ENCODE peak calls at places on chromosome 18, in four cellular contexts. One of them, this sample, is unnamed.

GRCh38 chr18:38940863-38941531 is 1375.4 kb upstream of the CELF4 start:
- DNase-seq in A673: peak; percentile 61
- DNase-seq in ELF-1: peak; percentile 56
- DNase-seq in stimulated activated CD4-positive, alpha-beta T cell treated with anti-CD3 and anti-CD28 coated beads, Interleukin-12 subunit alpha, Interleukin-12 subunit beta, amount 100 ng/mL, for 48 hours: peak; percentile 50
- DNase-seq in this sample: no peak

GRCh38 chr18:44793186-44793585 is 112.5 kb downstream of the SETBP1 start:
- DNase-seq in A673: no peak
- DNase-seq in ELF-1: no peak
- DNase-seq in stimulated activated CD4-positive, alpha-beta T cell treated with anti-CD3 and anti-CD28 coated beads, Interleukin-12 subunit alpha, Interleukin-12 subunit beta, amount 100 ng/mL, for 48 hours: no peak
- DNase-seq in this sample: no peak

GRCh38 chr18:12711446-12711845 is 8.6 kb downstream of the PSMG2 start:
- DNase-seq in A673: no peak
- DNase-seq in ELF-1: no peak
- DNase-seq in stimulated activated CD4-positive, alpha-beta T cell treated with anti-CD3 and anti-CD28 coated beads, Interleukin-12 subunit alpha, Interleukin-12 subunit beta, amount 100 ng/mL, for 48 hours: no peak
- DNase-seq in this sample: no peak

GRCh38 chr18:24015897-24016631 is 1.5 kb downstream of the TTC39C start:
- DNase-seq in A673: no peak
- DNase-seq in ELF-1: peak; percentile 10
- DNase-seq in stimulated activated CD4-positive, alpha-beta T cell treated with anti-CD3 and anti-CD28 coated beads, Interleukin-12 subunit alpha, Interleukin-12 subunit beta, amount 100 ng/mL, for 48 hours: no peak
- DNase-seq in this sample: no peak

GRCh38 chr18:35162995-35163394 is 77.8 kb upstream of the ZNF397 start:
- DNase-seq in A673: no peak
- DNase-seq in ELF-1: no peak
- DNase-seq in stimulated activated CD4-positive, alpha-beta T cell treated with anti-CD3 and anti-CD28 coated beads, Interleukin-12 subunit alpha, Interleukin-12 subunit beta, amount 100 ng/mL, for 48 hours: no peak
- DNase-seq in this sample: no peak

GRCh38 chr18:24016643-24017042 is 2.1 kb downstream of the TTC39C start:
- DNase-seq in A673: no peak
- DNase-seq in ELF-1: no peak
- DNase-seq in stimulated activated CD4-positive, alpha-beta T cell treated with anti-CD3 and anti-CD28 coated beads, Interleukin-12 subunit alpha, Interleukin-12 subunit beta, amount 100 ng/mL, for 48 hours: no peak
- DNase-seq in this sample: no peak

GRCh38 chr18:9989481-9989880 is 75.7 kb downstream of the VAPA start:
- DNase-seq in A673: no peak
- DNase-seq in ELF-1: no peak
- DNase-seq in stimulated activated CD4-positive, alpha-beta T cell treated with anti-CD3 and anti-CD28 coated beads, Interleukin-12 subunit alpha, Interleukin-12 subunit beta, amount 100 ng/mL, for 48 hours: no peak
- DNase-seq in this sample: no peak

GRCh38 chr18:50578651-50579050 is 18.8 kb downstream of the MAPK4 start:
- DNase-seq in A673: no peak
- DNase-seq in ELF-1: no peak
- DNase-seq in stimulated activated CD4-positive, alpha-beta T cell treated with anti-CD3 and anti-CD28 coated beads, Interleukin-12 subunit alpha, Interleukin-12 subunit beta, amount 100 ng/mL, for 48 hours: no peak
- DNase-seq in this sample: no peak

GRCh38 chr18:26206488-26206887 is 19.8 kb upstream of the TAF4B start:
- DNase-seq in A673: no peak
- DNase-seq in ELF-1: no peak
- DNase-seq in stimulated activated CD4-positive, alpha-beta T cell treated with anti-CD3 and anti-CD28 coated beads, Interleukin-12 subunit alpha, Interleukin-12 subunit beta, amount 100 ng/mL, for 48 hours: no peak
- DNase-seq in this sample: no peak

GRCh38 chr18:6284300-6284699 is 130.4 kb downstream of the L3MBTL4 start:
- DNase-seq in A673: no peak
- DNase-seq in ELF-1: no peak
- DNase-seq in stimulated activated CD4-positive, alpha-beta T cell treated with anti-CD3 and anti-CD28 coated beads, Interleukin-12 subunit alpha, Interleukin-12 subunit beta, amount 100 ng/mL, for 48 hours: no peak
- DNase-seq in this sample: no peak

GRCh38 chr18:46705521-46705920 is 48.5 kb upstream of the LOXHD1 start:
- DNase-seq in A673: no peak
- DNase-seq in ELF-1: peak; percentile 73
- DNase-seq in stimulated activated CD4-positive, alpha-beta T cell treated with anti-CD3 and anti-CD28 coated beads, Interleukin-12 subunit alpha, Interleukin-12 subunit beta, amount 100 ng/mL, for 48 hours: no peak
- DNase-seq in this sample: no peak

GRCh38 chr18:48723837-48724236 is 185.0 kb downstream of the CTIF start:
- DNase-seq in A673: no peak
- DNase-seq in ELF-1: no peak
- DNase-seq in stimulated activated CD4-positive, alpha-beta T cell treated with anti-CD3 and anti-CD28 coated beads, Interleukin-12 subunit alpha, Interleukin-12 subunit beta, amount 100 ng/mL, for 48 hours: no peak
- DNase-seq in this sample: no peak

GRCh38 chr18:8828300-8828699 is 122.9 kb downstream of the MTCL1 start:
- DNase-seq in A673: no peak
- DNase-seq in ELF-1: no peak
- DNase-seq in stimulated activated CD4-positive, alpha-beta T cell treated with anti-CD3 and anti-CD28 coated beads, Interleukin-12 subunit alpha, Interleukin-12 subunit beta, amount 100 ng/mL, for 48 hours: no peak
- DNase-seq in this sample: no peak

GRCh38 chr18:8177330-8178016 is 431.8 kb upstream of the RAB12 start:
- DNase-seq in A673: no peak
- DNase-seq in ELF-1: peak; percentile 18
- DNase-seq in stimulated activated CD4-positive, alpha-beta T cell treated with anti-CD3 and anti-CD28 coated beads, Interleukin-12 subunit alpha, Interleukin-12 subunit beta, amount 100 ng/mL, for 48 hours: no peak
- DNase-seq in this sample: no peak

GRCh38 chr18:77059294-77059916 is 73.2 kb downstream of the MBP start:
- DNase-seq in A673: peak; percentile 68
- DNase-seq in ELF-1: peak; percentile 63
- DNase-seq in stimulated activated CD4-positive, alpha-beta T cell treated with anti-CD3 and anti-CD28 coated beads, Interleukin-12 subunit alpha, Interleukin-12 subunit beta, amount 100 ng/mL, for 48 hours: no peak
- DNase-seq in this sample: peak; percentile 39

GRCh38 chr18:10851824-10852225 is 297.5 kb downstream of the PIEZO2 start:
- DNase-seq in A673: peak; percentile 77
- DNase-seq in ELF-1: no peak
- DNase-seq in stimulated activated CD4-positive, alpha-beta T cell treated with anti-CD3 and anti-CD28 coated beads, Interleukin-12 subunit alpha, Interleukin-12 subunit beta, amount 100 ng/mL, for 48 hours: peak; percentile 4
- DNase-seq in this sample: no peak

GRCh38 chr18:39870586-39870985 is 2084.4 kb upstream of the PIK3C3 start:
- DNase-seq in A673: no peak
- DNase-seq in ELF-1: no peak
- DNase-seq in stimulated activated CD4-positive, alpha-beta T cell treated with anti-CD3 and anti-CD28 coated beads, Interleukin-12 subunit alpha, Interleukin-12 subunit beta, amount 100 ng/mL, for 48 hours: no peak
- DNase-seq in this sample: no peak

GRCh38 chr18:57337890-57338289 is 14.5 kb upstream of the ST8SIA3 start:
- DNase-seq in A673: no peak
- DNase-seq in ELF-1: no peak
- DNase-seq in stimulated activated CD4-positive, alpha-beta T cell treated with anti-CD3 and anti-CD28 coated beads, Interleukin-12 subunit alpha, Interleukin-12 subunit beta, amount 100 ng/mL, for 48 hours: no peak
- DNase-seq in this sample: no peak

This sample was measured in hypothalamus.